ENCODE peak calls at places on chromosomes 11 and 22, in nine cellular contexts. One of them, this sample, is unnamed.

GRCh38 chr22:22026157-22026831 is 43.7 kb upstream of the TOP3B start:
- DNase-seq in neural crest cell: no peak
- DNase-seq in NCI-H1105: no peak
- DNase-seq in K562: no peak
- DNase-seq in adrenal gland: no peak
- DNase-seq in kidney tubule cell: no peak
- DNase-seq in AG08395: no peak
- DNase-seq in substantia nigra: no peak
- DNase-seq in WTC11: no peak
- DNase-seq in this sample: no peak

GRCh38 chr22:41078975-41079374 is 13.4 kb upstream of the EP300 start:
- DNase-seq in neural crest cell: no peak
- DNase-seq in NCI-H1105: no peak
- DNase-seq in K562: no peak
- DNase-seq in adrenal gland: no peak
- DNase-seq in kidney tubule cell: no peak
- DNase-seq in AG08395: no peak
- DNase-seq in substantia nigra: no peak
- DNase-seq in WTC11: no peak
- DNase-seq in this sample: no peak

GRCh38 chr22:50529416-50530279 is at the start of gene TYMP:
- DNase-seq in neural crest cell: no peak
- DNase-seq in NCI-H1105: no peak
- DNase-seq in K562: no peak
- DNase-seq in adrenal gland: peak
- DNase-seq in kidney tubule cell: peak
- DNase-seq in AG08395: peak
- DNase-seq in substantia nigra: no peak
- DNase-seq in WTC11: no peak
- DNase-seq in this sample: no peak

GRCh38 chr22:20126284-20127029 is 5.1 kb upstream of the ZDHHC8 start:
- DNase-seq in neural crest cell: no peak
- DNase-seq in NCI-H1105: no peak
- DNase-seq in K562: no peak
- DNase-seq in adrenal gland: peak
- DNase-seq in kidney tubule cell: no peak
- DNase-seq in AG08395: no peak
- DNase-seq in substantia nigra: no peak
- DNase-seq in WTC11: no peak
- DNase-seq in this sample: no peak

GRCh38 chr11:72985645-72986044 is 156.5 kb downstream of the FCHSD2 start:
- DNase-seq in neural crest cell: no peak
- DNase-seq in NCI-H1105: no peak
- DNase-seq in K562: no peak
- DNase-seq in adrenal gland: no peak
- DNase-seq in kidney tubule cell: no peak
- DNase-seq in AG08395: no peak
- DNase-seq in substantia nigra: no peak
- DNase-seq in WTC11: no peak
- DNase-seq in this sample: no peak

GRCh38 chr11:86490582-86490981 is 115.9 kb downstream of the CCDC81 start:
- DNase-seq in neural crest cell: no peak
- DNase-seq in NCI-H1105: no peak
- DNase-seq in K562: no peak
- DNase-seq in adrenal gland: no peak
- DNase-seq in kidney tubule cell: no peak
- DNase-seq in AG08395: no peak
- DNase-seq in substantia nigra: no peak
- DNase-seq in WTC11: no peak
- DNase-seq in this sample: no peak

GRCh38 chr11:27735281-27735680 is 35.0 kb upstream of the BDNF start:
- DNase-seq in neural crest cell: no peak
- DNase-seq in NCI-H1105: no peak
- DNase-seq in K562: no peak
- DNase-seq in adrenal gland: no peak
- DNase-seq in kidney tubule cell: no peak
- DNase-seq in AG08395: no peak
- DNase-seq in substantia nigra: no peak
- DNase-seq in WTC11: no peak
- DNase-seq in this sample: no peak

GRCh38 chr11:46808804-46809431 is 37.2 kb downstream of the CKAP5 start:
- DNase-seq in neural crest cell: no peak
- DNase-seq in NCI-H1105: peak
- DNase-seq in K562: peak
- DNase-seq in adrenal gland: no peak
- DNase-seq in kidney tubule cell: peak
- DNase-seq in AG08395: peak
- DNase-seq in substantia nigra: no peak
- DNase-seq in WTC11: no peak
- DNase-seq in this sample: no peak

GRCh38 chr11:35553831-35554230 is 28.4 kb upstream of the PAMR1 start:
- DNase-seq in neural crest cell: no peak
- DNase-seq in NCI-H1105: no peak
- DNase-seq in K562: no peak
- DNase-seq in adrenal gland: no peak
- DNase-seq in kidney tubule cell: no peak
- DNase-seq in AG08395: peak
- DNase-seq in substantia nigra: no peak
- DNase-seq in WTC11: no peak
- DNase-seq in this sample: no peak